ENCODE peak calls at places on chromosomes 16 and 17, in four cellular contexts. One of them, this sample, is unnamed. For H3F3A, the result is how much of the 10 kb centered on the place peaks cover.

GRCh38 chr17:17021194-17021863 is 20.9 kb upstream of the MPRIP start:
- DNase-seq in neural progenitor cell: peak
- DNase-seq in PC-9: peak
- DNase-seq in MM.1S: no peak
- DNase-seq in this sample: no peak

GRCh38 chr17:17741346-17742023 is 60.2 kb downstream of the RAI1 start:
- DNase-seq in neural progenitor cell: peak
- DNase-seq in PC-9: no peak
- DNase-seq in MM.1S: no peak
- DNase-seq in this sample: peak

GRCh38 chr16:3589441-3589921 is 12.3 kb upstream of the NLRC3 start:
- DNase-seq in neural progenitor cell: no peak
- DNase-seq in PC-9: no peak
- DNase-seq in MM.1S: no peak
- DNase-seq in this sample: no peak

GRCh38 chr17:1491406-1492248 is 859 bp downstream of the MYO1C start:
- DNase-seq in neural progenitor cell: peak
- DNase-seq in PC-9: no peak
- DNase-seq in MM.1S: peak
- DNase-seq in this sample: peak

GRCh38 chr17:27879987-27880608 is 13.1 kb downstream of the LYRM9 start:
- DNase-seq in neural progenitor cell: peak
- DNase-seq in PC-9: peak
- DNase-seq in MM.1S: peak
- DNase-seq in this sample: peak

GRCh38 chr16:76964464-76965154 is 226.4 kb upstream of the MON1B start:
- DNase-seq in neural progenitor cell: no peak
- DNase-seq in PC-9: no peak
- DNase-seq in MM.1S: no peak
- DNase-seq in this sample: no peak

GRCh38 chr16:12398029-12398735 is 405.5 kb downstream of the CPPED1 start:
- DNase-seq in neural progenitor cell: no peak
- DNase-seq in PC-9: no peak
- DNase-seq in MM.1S: no peak
- DNase-seq in this sample: no peak

GRCh38 chr17:79840204-79840988 is 1.2 kb upstream of the CBX4 start:
- DNase-seq in neural progenitor cell: peak
- DNase-seq in PC-9: no peak
- DNase-seq in MM.1S: no peak
- DNase-seq in this sample: peak

GRCh38 chr17:80349437-80350160 is 65.4 kb upstream of the ENDOV start:
- DNase-seq in neural progenitor cell: no peak
- DNase-seq in PC-9: no peak
- DNase-seq in MM.1S: no peak
- DNase-seq in this sample: no peak

GRCh38 chr17:33967608-33968349 is 287.3 kb upstream of the CCL2 start:
- DNase-seq in neural progenitor cell: no peak
- DNase-seq in PC-9: no peak
- DNase-seq in MM.1S: peak
- DNase-seq in this sample: no peak

GRCh38 chr17:28743243-28744103 is at the start of gene TRAF4:
- DNase-seq in neural progenitor cell: peak
- DNase-seq in PC-9: peak
- DNase-seq in MM.1S: peak
- DNase-seq in this sample: peak

GRCh38 chr16:4385789-4386451 is 14.3 kb downstream of the VASN start:
- DNase-seq in neural progenitor cell: no peak
- DNase-seq in PC-9: no peak
- DNase-seq in MM.1S: no peak
- DNase-seq in this sample: no peak

GRCh38 chr17:75888484-75888883 is 8.3 kb downstream of the TRIM65 start:
- DNase-seq in neural progenitor cell: no peak
- DNase-seq in PC-9: no peak
- DNase-seq in MM.1S: no peak
- DNase-seq in this sample: peak

GRCh38 chr16:53369921-53370320 is 64.3 kb upstream of the RBL2 start:
- DNase-seq in neural progenitor cell: no peak
- DNase-seq in PC-9: peak
- DNase-seq in MM.1S: no peak
- DNase-seq in this sample: no peak

GRCh38 chr17:51722994-51723393 is 435.5 kb downstream of the CA10 start:
- DNase-seq in neural progenitor cell: no peak
- DNase-seq in PC-9: no peak
- DNase-seq in MM.1S: no peak
- DNase-seq in this sample: no peak

GRCh38 chr17:606501-607243 is 108.0 kb downstream of the VPS53 start:
- DNase-seq in neural progenitor cell: no peak
- DNase-seq in PC-9: no peak
- DNase-seq in MM.1S: no peak
- DNase-seq in this sample: no peak

GRCh38 chr17:30021708-30022317 is 80.4 kb downstream of the EFCAB5 start:
- DNase-seq in neural progenitor cell: peak
- DNase-seq in PC-9: no peak
- DNase-seq in MM.1S: peak
- DNase-seq in this sample: peak

GRCh38 chr17:81727324-81728031 is 15.4 kb downstream of the SLC25A10 start:
- DNase-seq in neural progenitor cell: no peak
- DNase-seq in PC-9: no peak
- DNase-seq in MM.1S: no peak
- DNase-seq in this sample: no peak

GRCh38 chr17:71071041-71071440 is 901.7 kb downstream of the KCNJ2 start:
- DNase-seq in neural progenitor cell: no peak
- DNase-seq in PC-9: no peak
- DNase-seq in MM.1S: no peak
- DNase-seq in this sample: no peak

GRCh38 chr17:36107660-36108059 is 4.0 kb downstream of the CCL4 start:
- DNase-seq in neural progenitor cell: no peak
- DNase-seq in PC-9: no peak
- DNase-seq in MM.1S: no peak
- DNase-seq in this sample: no peak

GRCh38 chr17:79393358-79394038 is 217.4 kb downstream of the RBFOX3 start:
- DNase-seq in neural progenitor cell: peak
- DNase-seq in PC-9: no peak
- DNase-seq in MM.1S: peak
- DNase-seq in this sample: peak

DNA sequence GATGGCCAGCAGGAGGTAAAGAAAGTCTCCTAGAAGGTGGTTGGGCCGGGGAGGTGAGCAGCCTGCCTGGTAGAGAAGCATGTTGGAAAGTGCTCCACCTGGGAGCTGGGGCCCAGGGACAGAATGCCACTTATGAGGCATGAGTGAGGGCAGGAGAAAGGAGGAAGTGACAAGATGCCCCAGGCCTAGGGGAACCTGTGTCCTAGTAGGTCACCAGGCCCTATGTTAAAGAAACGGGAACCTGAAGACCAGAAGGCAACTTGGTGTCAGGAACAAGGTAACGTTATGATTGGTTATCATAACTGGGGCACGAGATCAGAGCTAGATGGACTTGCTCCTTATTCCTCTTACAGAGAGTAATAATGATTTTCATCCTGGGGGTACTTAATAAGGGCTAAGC is 34.3 kb downstream of the PITPNC1 start:
- DNase-seq in neural progenitor cell: no peak
- DNase-seq in PC-9: no peak
- DNase-seq in MM.1S: no peak
- DNase-seq in this sample: no peak
- H3K4me2 ChIP-seq in neural progenitor cell: no peak
- H3K4me2 ChIP-seq in PC-9: no peak
- H3K4me2 ChIP-seq in MM.1S: no peak
- H3K4me2 ChIP-seq in this sample: no peak

DNA sequence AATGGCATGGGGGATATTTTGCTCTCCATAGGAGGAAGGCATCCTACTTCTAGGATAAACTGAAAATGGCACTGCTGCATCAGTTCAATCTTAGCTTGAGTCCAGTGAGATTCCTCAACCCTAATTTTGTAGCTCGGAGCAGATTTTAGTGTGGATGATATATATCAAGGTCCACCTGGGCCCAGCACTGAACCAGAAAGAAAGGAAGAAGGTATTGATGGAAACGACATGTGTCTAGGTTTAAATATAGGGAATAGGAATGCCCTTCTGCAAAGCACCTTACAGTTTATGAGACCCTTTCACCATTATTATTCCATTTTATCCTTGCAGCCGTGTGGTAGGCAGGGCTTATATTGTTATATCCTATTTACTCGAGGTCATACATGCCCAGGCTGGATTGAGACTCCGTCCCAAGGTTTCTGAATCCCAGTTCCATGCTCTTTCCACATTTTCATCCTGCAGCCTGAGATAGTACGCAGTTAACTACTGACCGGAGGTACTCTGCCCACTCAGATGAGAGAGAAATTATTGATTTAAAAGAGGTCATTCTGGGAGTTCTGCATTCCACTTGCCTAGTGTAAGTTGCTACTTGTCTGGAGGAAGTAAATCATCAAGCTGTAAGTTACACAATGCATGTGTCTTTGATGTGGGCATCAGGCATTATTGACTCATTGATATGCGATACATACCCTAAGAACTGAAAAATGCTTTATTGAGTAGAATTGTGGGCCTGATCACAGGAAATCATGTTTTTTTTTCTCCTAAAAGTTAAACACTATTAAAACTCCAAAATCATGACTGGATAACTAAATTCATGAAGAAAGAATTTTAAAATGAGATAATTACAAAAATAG is 10.1 kb downstream of the KRT39 start:
- DNase-seq in neural progenitor cell: no peak
- DNase-seq in PC-9: peak
- DNase-seq in MM.1S: no peak
- DNase-seq in this sample: no peak
- H3F3A ChIP-seq in neural progenitor cell: under half
- H3F3A ChIP-seq in PC-9: half or more
- H3F3A ChIP-seq in MM.1S: under half
- H3F3A ChIP-seq in this sample: under half

GRCh38 chr17:67246648-67247415 is 1.8 kb upstream of the HELZ start:
- DNase-seq in neural progenitor cell: peak
- DNase-seq in PC-9: peak
- DNase-seq in MM.1S: no peak
- DNase-seq in this sample: peak
- TF ChIP-seq CTCF in neural progenitor cell: peak
- TF ChIP-seq CTCF in PC-9: no peak
- TF ChIP-seq CTCF in MM.1S: no peak
- TF ChIP-seq CTCF in this sample: peak

GRCh38 chr16:69274699-69275235 is 36.4 kb upstream of the VPS4A start:
- DNase-seq in neural progenitor cell: no peak
- DNase-seq in PC-9: no peak
- DNase-seq in MM.1S: no peak
- DNase-seq in this sample: no peak
- H3K4me2 ChIP-seq in neural progenitor cell: no peak
- H3K4me2 ChIP-seq in PC-9: no peak
- H3K4me2 ChIP-seq in MM.1S: no peak
- H3K4me2 ChIP-seq in this sample: no peak

GRCh38 chr16:56607675-56608042 is 725 bp upstream of the MT2A start:
- DNase-seq in neural progenitor cell: no peak
- DNase-seq in PC-9: no peak
- DNase-seq in MM.1S: no peak
- DNase-seq in this sample: no peak

GRCh38 chr16:56604966-56605365 is 3.4 kb upstream of the MT2A start:
- DNase-seq in neural progenitor cell: no peak
- DNase-seq in PC-9: no peak
- DNase-seq in MM.1S: no peak
- DNase-seq in this sample: no peak

GRCh38 chr16:56605475-56605874 is 2.9 kb upstream of the MT2A start:
- DNase-seq in neural progenitor cell: no peak
- DNase-seq in PC-9: no peak
- DNase-seq in MM.1S: no peak
- DNase-seq in this sample: no peak

GRCh38 chr16:56606688-56607618 is 1.4 kb upstream of the MT2A start:
- DNase-seq in neural progenitor cell: no peak
- DNase-seq in PC-9: peak
- DNase-seq in MM.1S: no peak
- DNase-seq in this sample: peak

DNA sequence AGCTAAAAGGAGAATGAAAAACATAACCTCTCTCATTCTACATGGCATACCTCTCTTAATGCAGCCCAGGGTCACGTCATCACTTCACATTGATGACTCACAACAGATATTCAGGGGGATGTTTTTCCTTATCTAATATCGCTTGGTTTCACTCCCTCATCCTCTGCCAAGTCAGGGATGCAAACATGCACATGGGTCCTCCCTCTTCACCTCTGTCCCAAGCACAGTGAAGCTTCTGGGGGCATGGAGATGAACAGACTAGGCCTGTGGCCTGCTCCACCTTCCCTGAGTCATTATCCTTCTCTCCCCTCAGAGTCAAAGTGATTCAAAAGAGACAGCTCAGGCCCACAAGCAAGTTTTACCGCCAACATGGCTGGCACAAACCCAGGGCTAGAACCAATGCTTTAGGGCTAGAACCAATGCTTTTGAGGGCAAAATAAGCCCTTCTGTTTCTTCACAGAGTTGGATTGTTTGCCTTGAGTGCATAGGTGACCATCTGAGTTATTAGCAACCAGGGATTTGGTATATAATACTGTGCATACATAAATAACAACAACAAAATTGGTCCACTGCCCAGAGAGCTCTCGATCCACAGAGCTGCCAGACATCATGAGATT is 2.2 kb upstream of the MT2A start:
- DNase-seq in neural progenitor cell: no peak
- DNase-seq in PC-9: no peak
- DNase-seq in MM.1S: no peak
- DNase-seq in this sample: no peak
- H3F3A ChIP-seq in neural progenitor cell: under half
- H3F3A ChIP-seq in PC-9: half or more
- H3F3A ChIP-seq in MM.1S: under half
- H3F3A ChIP-seq in this sample: under half

GRCh38 chr17:67615011-67615561 is 102.7 kb upstream of the NOL11 start:
- DNase-seq in neural progenitor cell: peak
- DNase-seq in PC-9: no peak
- DNase-seq in MM.1S: no peak
- DNase-seq in this sample: peak
- TF ChIP-seq CTCF in neural progenitor cell: no peak
- TF ChIP-seq CTCF in PC-9: no peak
- TF ChIP-seq CTCF in MM.1S: no peak
- TF ChIP-seq CTCF in this sample: no peak

DNA sequence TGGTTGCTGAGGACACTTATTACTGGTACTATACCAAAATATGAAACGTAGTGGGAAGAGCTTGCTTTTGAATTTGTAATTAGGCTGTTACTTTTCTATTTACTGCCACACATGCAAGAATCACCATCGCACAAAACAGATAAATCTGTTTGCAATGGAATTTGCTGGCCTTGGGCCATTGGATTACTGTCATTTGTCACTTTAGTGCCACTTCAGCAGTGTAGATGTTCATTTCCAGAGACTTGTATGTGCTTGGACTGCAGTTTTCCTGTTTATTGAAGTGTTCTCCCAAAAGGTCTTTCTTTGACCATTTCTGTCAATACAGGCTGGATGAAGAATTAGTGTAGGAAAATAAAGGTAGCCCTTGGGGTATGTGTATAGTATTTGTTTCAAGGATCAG is 4.5 kb downstream of the USP10 start:
- DNase-seq in neural progenitor cell: no peak
- DNase-seq in PC-9: no peak
- DNase-seq in MM.1S: no peak
- DNase-seq in this sample: no peak
- H3K4me2 ChIP-seq in neural progenitor cell: no peak
- H3K4me2 ChIP-seq in PC-9: no peak
- H3K4me2 ChIP-seq in MM.1S: no peak
- H3K4me2 ChIP-seq in this sample: peak